ENCODE peak calls at places on chromosomes 13 and 19, in nine cellular contexts. W is GM23338; D is neural progenitor cell; A is RPMI8226; Y is stimulated activated CD4-positive, alpha-beta T cell treated with anti-CD3 and anti-CD28 coated beads, TNF-alpha, amount 100 ng/mL, for 24 hours; P is heart left ventricle; G is HTR-8/SVneo; L is cardiac fibroblast; V is MV-4-11. B is an unnamed sample.

GRCh38 chr19:7351861-7352260 is 3.1 kb downstream of the ARHGEF18 start:
- DNase-seq in G (no peak), D (no peak), Y (no peak), L (no peak), A (no peak), P (no peak), V (no peak), W (no peak), B (no peak)

GRCh38 chr19:32450217-32450616 is 44.6 kb downstream of the DPY19L3 start:
- DNase-seq in A (no peak), D (no peak), V (no peak), L (no peak), Y (no peak), W (no peak), G (no peak), P (no peak), B (no peak)

GRCh38 chr19:4977299-4978174 is 8.6 kb downstream of the KDM4B start:
- DNase-seq in D (no peak), W (no peak), G (peak), Y (no peak), L (peak), V (no peak), P (peak), A (no peak), B (peak)

GRCh38 chr19:33125929-33126388 is 6.0 kb upstream of the WDR88 start:
- DNase-seq in D (peak), G (peak), V (peak), A (peak), P (no peak), Y (peak), L (peak), W (peak), B (peak)

GRCh38 chr19:18587561-18587960 is 1.0 kb upstream of the REX1BD start:
- DNase-seq in D (no peak), L (no peak), P (no peak), V (no peak), W (no peak), Y (no peak), A (no peak), G (no peak), B (no peak)

GRCh38 chr19:12763100-12763499 is 11.5 kb downstream of the BEST2 start:
- DNase-seq in G (no peak), D (no peak), L (no peak), A (no peak), W (no peak), V (no peak), Y (no peak), P (no peak), B (no peak)

GRCh38 chr13:46131705-46132104 is 26.9 kb upstream of the CPB2 start:
- DNase-seq in P (no peak), G (no peak), V (no peak), Y (no peak), A (no peak), D (no peak), W (no peak), L (no peak), B (no peak)

GRCh38 chr13:89212186-89212585 is 1541.0 kb downstream of the SLITRK5 start:
- DNase-seq in A (no peak), Y (no peak), L (no peak), V (no peak), W (no peak), G (no peak), P (no peak), D (no peak), B (no peak)

GRCh38 chr13:41452462-41452861 is 4.9 kb upstream of the RGCC start:
- DNase-seq in V (no peak), W (no peak), Y (no peak), A (no peak), D (no peak), L (no peak), G (no peak), P (no peak), B (no peak)

GRCh38 chr13:85586856-85587255 is 212.4 kb downstream of the SLITRK6 start:
- DNase-seq in P (no peak), W (no peak), G (no peak), Y (no peak), L (no peak), A (no peak), D (no peak), V (no peak), B (no peak)

GRCh38 chr13:55583953-55584593 is 1556.6 kb upstream of the PRR20A start:
- DNase-seq in Y (no peak), D (no peak), L (no peak), A (no peak), W (peak), P (no peak), V (no peak), G (no peak), B (no peak)

GRCh38 chr19:19146865-19147264 is 8.6 kb upstream of the TMEM161A start:
- DNase-seq in V (no peak), D (no peak), P (no peak), L (no peak), Y (no peak), G (no peak), A (no peak), W (no peak), B (no peak)

GRCh38 chr13:44141213-44141724 is 232.4 kb upstream of the SERP2 start:
- DNase-seq in W (peak), L (peak), D (peak), G (no peak), P (no peak), Y (peak), A (no peak), V (no peak), B (peak)

GRCh38 chr13:41751277-41751676 is 209.6 kb downstream of the VWA8 start:
- DNase-seq in V (no peak), D (no peak), G (no peak), L (peak), W (no peak), P (no peak), Y (no peak), A (no peak), B (peak)

GRCh38 chr13:50864492-50864891 is 21.0 kb upstream of the DLEU7 start:
- DNase-seq in D (no peak), Y (no peak), P (no peak), W (no peak), L (no peak), G (no peak), A (no peak), V (no peak), B (no peak)

B was measured in body of pancreas.